ENCODE peak calls at places on chromosomes 16 and 17, in six cellular contexts. N is sigmoid colon, T is ovary, O is heart right ventricle, W is esophagus squamous epithelium, R is bronchial epithelial cell. B is an unnamed sample.

GRCh38 chr17:38898812-38899348 is 26.5 kb upstream of the LASP1NB start:
- DNase-seq in N (no peak), T (no peak), O (no peak), W (no peak), R (no peak), B (no peak)

GRCh38 chr17:740240-741055 is 8.1 kb downstream of the TLCD3A start:
- DNase-seq in N (no peak), T (no peak), O (no peak), W (no peak), R (no peak), B (peak; percentile 47)

GRCh38 chr16:9103546-9103945 is 12.1 kb downstream of the HAPSTR1 start:
- DNase-seq in N (no peak), T (no peak), O (no peak), W (no peak), R (no peak), B (no peak)

GRCh38 chr17:78284146-78284545 is 52.7 kb downstream of the TMEM235 start:
- DNase-seq in N (no peak), T (no peak), O (no peak), W (no peak), R (no peak), B (peak; percentile 52)

GRCh38 chr17:17348872-17349723 is 45.9 kb downstream of the NT5M start:
- DNase-seq in N (peak; percentile 50), T (no peak), O (no peak), W (no peak), R (no peak), B (no peak)

GRCh38 chr16:74438492-74438979 is 17.3 kb upstream of the CLEC18B start:
- DNase-seq in N (no peak), T (no peak), O (no peak), W (no peak), R (no peak), B (no peak)

GRCh38 chr16:50683689-50684374 is 2.7 kb upstream of the SNX20 start:
- DNase-seq in N (no peak), T (no peak), O (no peak), W (no peak), R (no peak), B (peak; percentile 68)

GRCh38 chr17:7336240-7337175 is at the start of gene ACAP1:
- DNase-seq in N (no peak), T (no peak), O (no peak), W (no peak), R (no peak), B (peak; percentile 77)

GRCh38 chr17:44655983-44656700 is at the start of gene MEIOC:
- DNase-seq in N (no peak), T (no peak), O (no peak), W (no peak), R (no peak), B (no peak)

GRCh38 chr16:86671486-86672214 is 93.3 kb downstream of the FOXL1 start:
- DNase-seq in N (no peak), T (no peak), O (no peak), W (no peak), R (no peak), B (no peak)

GRCh38 chr17:76293106-76293505 is 15.0 kb downstream of the QRICH2 start:
- DNase-seq in N (no peak), T (no peak), O (no peak), W (no peak), R (no peak), B (no peak)

GRCh38 chr16:67647111-67647651 is 2.2 kb downstream of the CARMIL2 start:
- DNase-seq in N (no peak), T (no peak), O (no peak), W (no peak), R (peak; percentile 31), B (no peak)

GRCh38 chr16:13923703-13924298 is 3.8 kb downstream of the ERCC4 start:
- DNase-seq in N (no peak), T (no peak), O (no peak), W (no peak), R (peak; percentile 66), B (no peak)

GRCh38 chr17:48024149-48025039 is 13.2 kb downstream of the COPZ2 start:
- DNase-seq in N (peak; percentile 73), T (peak; percentile 50), O (peak; percentile 24), W (no peak), R (no peak), B (peak; percentile 92)

GRCh38 chr17:40978752-40979151 is 5.4 kb downstream of the KRT40 start:
- DNase-seq in N (no peak), T (no peak), O (no peak), W (no peak), R (peak; percentile 39), B (peak; percentile 22)

GRCh38 chr17:20206068-20206467 is 196.9 kb downstream of the SPECC1 start:
- DNase-seq in N (no peak), T (no peak), O (no peak), W (no peak), R (peak; percentile 75), B (no peak)

GRCh38 chr17:8489841-8490240 is 54.2 kb downstream of the NDEL1 start:
- DNase-seq in N (no peak), T (no peak), O (no peak), W (no peak), R (no peak), B (no peak)

GRCh38 chr17:8490256-8491023 is 54.8 kb downstream of the NDEL1 start:
- DNase-seq in N (no peak), T (no peak), O (no peak), W (no peak), R (peak; percentile 36), B (no peak)

GRCh38 chr17:8487130-8487645 is 51.5 kb downstream of the NDEL1 start:
- DNase-seq in N (no peak), T (no peak), O (no peak), W (no peak), R (no peak), B (no peak)

GRCh38 chr17:8488491-8488890 is 52.8 kb downstream of the NDEL1 start:
- DNase-seq in N (no peak), T (no peak), O (no peak), W (no peak), R (no peak), B (no peak)

DNA sequence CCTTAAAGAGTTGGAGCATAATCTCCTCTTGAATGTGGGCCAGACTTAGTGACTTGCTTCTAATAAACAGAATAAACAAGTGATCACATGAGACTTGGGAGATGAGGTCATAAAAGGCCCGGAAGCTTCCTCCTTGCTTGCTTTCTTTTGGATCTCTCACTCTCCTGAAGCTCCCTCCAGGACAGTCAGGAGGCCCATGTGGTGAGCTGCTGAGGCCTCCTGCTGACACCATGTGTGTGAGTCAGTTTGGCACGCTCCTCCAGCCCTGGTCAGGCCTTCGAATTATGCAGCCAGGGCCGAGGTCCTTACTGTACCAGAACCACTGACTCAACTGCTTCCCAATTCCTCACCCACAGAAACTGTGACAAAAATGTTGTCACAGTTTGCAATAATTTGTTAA is 53.2 kb downstream of the NDEL1 start:
- DNase-seq in N (peak; percentile 85), T (no peak), O (peak; percentile 43), W (no peak), R (peak; percentile 73), B (no peak)
- TF ChIP-seq CTCF in N (no peak), T (no peak), O (no peak), W (no peak), R (peak; percentile 3), B (no peak)

DNA sequence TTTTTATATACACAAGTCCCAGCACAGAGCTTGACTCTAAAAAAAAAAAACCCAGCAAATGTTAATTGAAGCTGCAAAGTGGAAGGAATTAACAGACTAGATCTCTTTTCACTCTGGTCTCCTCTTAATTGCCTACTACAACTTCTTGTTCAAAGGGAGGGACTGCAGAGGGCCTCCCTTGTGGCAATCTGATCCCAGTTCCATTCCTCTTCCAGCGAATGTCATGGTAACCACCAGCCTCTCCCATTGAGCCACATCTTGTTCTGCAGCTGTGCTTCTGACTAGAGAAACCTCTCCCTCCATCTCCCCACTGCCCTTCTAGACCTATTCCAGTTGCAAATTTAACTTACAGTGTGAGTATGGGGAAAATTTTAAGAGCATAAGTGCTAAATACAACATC is 5.9 kb downstream of the SUPT6H start:
- DNase-seq in N (no peak), T (no peak), O (no peak), W (no peak), R (no peak), B (no peak)
- H3K36me3 ChIP-seq in N (peaks cover 40% of the 10 kb centered on the region), T (no peaks in the 10 kb centered on the region), O (no peaks in the 10 kb centered on the region), W (peaks cover 83% of the 10 kb centered on the region), R (peaks cover 10% of the 10 kb centered on the region), B (peaks cover 52% of the 10 kb centered on the region)

GRCh38 chr17:27529230-27529796 is 73.1 kb downstream of the KSR1 start:
- DNase-seq in N (peak; percentile 58), T (no peak), O (no peak), W (no peak), R (peak; percentile 44), B (peak; percentile 82)
- TF ChIP-seq CTCF in N (no peak), T (no peak), O (no peak), W (no peak), R (no peak), B (no peak)

GRCh38 chr16:2457267-2457666 is 2.6 kb upstream of the TEDC2 start:
- DNase-seq in N (no peak), T (peak; percentile 16), O (no peak), W (no peak), R (no peak), B (no peak)
- H3K36me3 ChIP-seq in N (no peaks in the 10 kb centered on the region), T (no peaks in the 10 kb centered on the region), O (no peaks in the 10 kb centered on the region), W (peaks cover 52% of the 10 kb centered on the region), R (peaks cover 9% of the 10 kb centered on the region), B (peaks cover 10% of the 10 kb centered on the region)

GRCh38 chr16:85514601-85515318 is 98.4 kb upstream of the GSE1 start:
- DNase-seq in N (peak; percentile 89), T (peak; percentile 68), O (peak; percentile 70), W (no peak), R (peak; percentile 91), B (peak; percentile 83)
- TF ChIP-seq CTCF in N (no peak), T (no peak), O (no peak), W (peak; percentile 7), R (no peak), B (no peak)

DNA sequence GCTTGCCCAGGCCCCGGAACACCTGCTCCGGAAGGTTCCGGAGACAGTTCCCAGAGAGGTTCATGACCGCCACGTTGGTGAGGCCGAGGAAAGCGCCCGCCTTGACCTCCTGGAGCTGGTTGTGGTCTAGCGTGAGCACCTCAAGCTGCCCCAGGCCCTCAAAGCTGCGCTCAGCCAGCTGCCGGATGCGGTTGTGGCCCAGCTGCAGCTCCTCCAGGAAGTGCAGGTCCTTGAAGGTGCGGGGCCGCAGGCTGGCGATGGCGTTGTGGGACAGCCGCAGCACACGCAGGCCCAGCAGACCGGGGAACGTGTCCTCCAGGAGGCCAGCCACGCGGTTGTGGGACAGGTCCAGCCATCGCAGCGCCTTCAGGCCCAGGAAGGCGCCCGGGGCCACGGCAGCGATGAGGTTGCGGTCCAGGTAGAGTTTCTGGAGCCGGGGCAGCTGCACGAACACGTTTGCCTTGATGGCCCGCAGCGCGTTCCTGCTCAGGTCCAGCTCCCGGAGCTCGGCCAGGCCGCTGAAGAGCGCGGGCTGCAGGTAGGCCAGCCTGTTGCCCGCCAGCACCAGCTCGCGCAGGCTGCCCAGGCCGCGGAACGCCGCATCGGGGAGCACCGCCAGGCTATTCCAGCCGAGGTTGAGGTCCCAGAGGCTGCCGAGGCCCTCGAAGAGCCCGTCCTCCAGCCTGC is 2.1 kb downstream of the IGFALS start:
- DNase-seq in N (peak; percentile 57), T (peak; percentile 19), O (no peak), W (no peak), R (no peak), B (peak; percentile 83)
- H3K36me3 ChIP-seq in N (peaks cover 32% of the 10 kb centered on the region), T (no peaks in the 10 kb centered on the region), O (no peaks in the 10 kb centered on the region), W (peaks cover 63% of the 10 kb centered on the region), R (peaks cover 10% of the 10 kb centered on the region), B (peaks cover 3% of the 10 kb centered on the region)

DNA sequence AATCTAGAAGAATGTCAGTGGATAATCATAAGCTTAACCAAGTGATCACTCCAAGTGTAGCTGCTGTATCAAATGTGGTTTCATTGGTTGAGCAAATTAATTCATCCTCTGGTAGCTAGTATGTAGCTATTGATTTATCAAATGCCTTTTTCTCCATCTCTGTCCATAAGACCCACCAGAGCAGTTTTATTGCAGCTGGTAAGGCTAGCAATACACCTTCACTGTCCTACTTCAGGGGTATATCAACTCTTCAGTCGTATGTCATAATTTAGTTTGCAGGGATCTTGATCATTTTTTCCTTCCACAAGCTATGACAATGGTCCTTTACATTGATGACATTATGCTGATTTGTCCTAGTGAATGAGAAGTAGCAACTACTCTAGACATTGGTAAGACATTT is 158.8 kb downstream of the PRKCB start:
- DNase-seq in N (no peak), T (no peak), O (no peak), W (no peak), R (no peak), B (no peak)
- TF ChIP-seq CTCF in N (no peak), T (no peak), O (no peak), W (no peak), R (no peak), B (no peak)

B was measured in upper lobe of left lung.